ENCODE peak calls at places on chromosomes 12 and 14, in four cellular contexts. One of them, this sample, is unnamed. For H3K4me1, the result is how much of the 10 kb centered on the place peaks cover.

GRCh38 chr12:117227000-117227653 is 36.9 kb upstream of the FBXO21 start:
- DNase-seq in OCI-LY7: no peak
- DNase-seq in thyroid gland: no peak
- DNase-seq in CD8-positive, alpha-beta T cell: no peak
- DNase-seq in this sample: no peak

GRCh38 chr12:114625294-114625851 is 58.6 kb downstream of the TBX3 start:
- DNase-seq in OCI-LY7: peak
- DNase-seq in thyroid gland: peak
- DNase-seq in CD8-positive, alpha-beta T cell: peak
- DNase-seq in this sample: no peak

GRCh38 chr14:38089123-38089522 is 118.6 kb upstream of the SSTR1 start:
- DNase-seq in OCI-LY7: no peak
- DNase-seq in thyroid gland: no peak
- DNase-seq in CD8-positive, alpha-beta T cell: no peak
- DNase-seq in this sample: no peak

GRCh38 chr14:68894802-68895201 is 84.3 kb downstream of the ACTN1 start:
- DNase-seq in OCI-LY7: no peak
- DNase-seq in thyroid gland: no peak
- DNase-seq in CD8-positive, alpha-beta T cell: no peak
- DNase-seq in this sample: no peak

GRCh38 chr14:94171208-94171607 is 2.9 kb upstream of the PPP4R4 start:
- DNase-seq in OCI-LY7: no peak
- DNase-seq in thyroid gland: no peak
- DNase-seq in CD8-positive, alpha-beta T cell: no peak
- DNase-seq in this sample: no peak

GRCh38 chr14:53019391-53019790 is 68.5 kb upstream of the FERMT2 start:
- DNase-seq in OCI-LY7: no peak
- DNase-seq in thyroid gland: no peak
- DNase-seq in CD8-positive, alpha-beta T cell: no peak
- DNase-seq in this sample: no peak

GRCh38 chr14:51638071-51638944 is 13.4 kb upstream of the FRMD6 start:
- DNase-seq in OCI-LY7: no peak
- DNase-seq in thyroid gland: peak
- DNase-seq in CD8-positive, alpha-beta T cell: no peak
- DNase-seq in this sample: no peak

GRCh38 chr12:57008113-57008687 is 1.9 kb upstream of the ZBTB39 start:
- DNase-seq in OCI-LY7: peak
- DNase-seq in thyroid gland: no peak
- DNase-seq in CD8-positive, alpha-beta T cell: no peak
- DNase-seq in this sample: no peak

GRCh38 chr12:110282343-110282860 is 1.4 kb downstream of the ATP2A2 start:
- DNase-seq in OCI-LY7: peak
- DNase-seq in thyroid gland: no peak
- DNase-seq in CD8-positive, alpha-beta T cell: no peak
- DNase-seq in this sample: no peak

GRCh38 chr14:99676657-99677056 is 7.4 kb upstream of the CYP46A1 start:
- DNase-seq in OCI-LY7: no peak
- DNase-seq in thyroid gland: no peak
- DNase-seq in CD8-positive, alpha-beta T cell: no peak
- DNase-seq in this sample: no peak

GRCh38 chr14:94690486-94690885 is 78.3 kb downstream of the SERPINA3 start:
- DNase-seq in OCI-LY7: no peak
- DNase-seq in thyroid gland: no peak
- DNase-seq in CD8-positive, alpha-beta T cell: no peak
- DNase-seq in this sample: peak

GRCh38 chr12:17076335-17076734 is 470.4 kb upstream of the LMO3 start:
- DNase-seq in OCI-LY7: no peak
- DNase-seq in thyroid gland: no peak
- DNase-seq in CD8-positive, alpha-beta T cell: no peak
- DNase-seq in this sample: no peak

GRCh38 chr12:111842556-111843396 is 748 bp downstream of the MAPKAPK5 start:
- DNase-seq in OCI-LY7: no peak
- DNase-seq in thyroid gland: no peak
- DNase-seq in CD8-positive, alpha-beta T cell: peak
- DNase-seq in this sample: no peak

GRCh38 chr12:100974747-100975146 is 180.2 kb downstream of the ANO4 start:
- DNase-seq in OCI-LY7: no peak
- DNase-seq in thyroid gland: no peak
- DNase-seq in CD8-positive, alpha-beta T cell: no peak
- DNase-seq in this sample: no peak
- H3K4me1 ChIP-seq in OCI-LY7: under half
- H3K4me1 ChIP-seq in thyroid gland: under half
- H3K4me1 ChIP-seq in CD8-positive, alpha-beta T cell: under half
- H3K4me1 ChIP-seq in this sample: under half

GRCh38 chr14:74820288-74820687 is 55.7 kb downstream of the PROX2 start:
- DNase-seq in OCI-LY7: no peak
- DNase-seq in thyroid gland: no peak
- DNase-seq in CD8-positive, alpha-beta T cell: no peak
- DNase-seq in this sample: no peak

GRCh38 chr14:74825008-74825407 is 50.9 kb downstream of the PROX2 start:
- DNase-seq in OCI-LY7: peak
- DNase-seq in thyroid gland: no peak
- DNase-seq in CD8-positive, alpha-beta T cell: no peak
- DNase-seq in this sample: no peak

GRCh38 chr14:74826574-74826973 is 49.4 kb downstream of the PROX2 start:
- DNase-seq in OCI-LY7: no peak
- DNase-seq in thyroid gland: no peak
- DNase-seq in CD8-positive, alpha-beta T cell: no peak
- DNase-seq in this sample: no peak

GRCh38 chr14:74816124-74816523 is 53.0 kb downstream of the YLPM1 start:
- DNase-seq in OCI-LY7: no peak
- DNase-seq in thyroid gland: no peak
- DNase-seq in CD8-positive, alpha-beta T cell: no peak
- DNase-seq in this sample: no peak

GRCh38 chr14:74821267-74821915 is 54.6 kb downstream of the PROX2 start:
- DNase-seq in OCI-LY7: no peak
- DNase-seq in thyroid gland: no peak
- DNase-seq in CD8-positive, alpha-beta T cell: no peak
- DNase-seq in this sample: no peak
- H3K4me3 ChIP-seq in OCI-LY7: no peak
- H3K4me3 ChIP-seq in thyroid gland: no peak
- H3K4me3 ChIP-seq in CD8-positive, alpha-beta T cell: no peak
- H3K4me3 ChIP-seq in this sample: no peak

DNA sequence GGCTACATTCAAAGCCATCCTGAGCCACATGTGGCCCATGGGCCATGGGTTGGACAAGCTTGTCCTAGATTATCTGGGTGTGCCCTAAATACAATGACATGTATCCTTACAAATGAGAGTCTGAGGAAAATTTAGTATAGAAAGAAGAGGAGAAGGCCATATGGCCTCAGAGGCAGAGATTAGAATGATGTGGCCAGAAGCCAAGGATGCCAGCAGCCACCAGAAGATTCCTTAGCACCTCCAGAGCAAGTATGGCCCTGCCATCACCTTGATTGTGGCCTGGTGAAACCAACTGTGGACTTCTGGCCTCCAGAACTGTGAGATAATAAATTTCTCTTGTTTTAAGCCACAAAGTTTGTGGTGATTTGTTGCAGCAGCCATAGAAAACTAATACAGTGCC is 436.9 kb downstream of the RGS6 start:
- DNase-seq in OCI-LY7: no peak
- DNase-seq in thyroid gland: no peak
- DNase-seq in CD8-positive, alpha-beta T cell: no peak
- DNase-seq in this sample: no peak
- H3K4me1 ChIP-seq in OCI-LY7: under half
- H3K4me1 ChIP-seq in thyroid gland: under half
- H3K4me1 ChIP-seq in CD8-positive, alpha-beta T cell: under half
- H3K4me1 ChIP-seq in this sample: under half

GRCh38 chr14:104766256-104766862 is 13.4 kb downstream of the SIVA1 start:
- DNase-seq in OCI-LY7: no peak
- DNase-seq in thyroid gland: no peak
- DNase-seq in CD8-positive, alpha-beta T cell: no peak
- DNase-seq in this sample: no peak
- H3K4me3 ChIP-seq in OCI-LY7: no peak
- H3K4me3 ChIP-seq in thyroid gland: no peak
- H3K4me3 ChIP-seq in CD8-positive, alpha-beta T cell: no peak
- H3K4me3 ChIP-seq in this sample: no peak

GRCh38 chr12:121128908-121129704 is 3.6 kb upstream of the P2RX7 start:
- DNase-seq in OCI-LY7: peak
- DNase-seq in thyroid gland: peak
- DNase-seq in CD8-positive, alpha-beta T cell: peak
- DNase-seq in this sample: peak
- H3K4me1 ChIP-seq in OCI-LY7: under half
- H3K4me1 ChIP-seq in thyroid gland: under half
- H3K4me1 ChIP-seq in CD8-positive, alpha-beta T cell: half or more
- H3K4me1 ChIP-seq in this sample: under half

GRCh38 chr12:73413051-73413450 is 1124.6 kb upstream of the ATXN7L3B start:
- DNase-seq in OCI-LY7: no peak
- DNase-seq in thyroid gland: no peak
- DNase-seq in CD8-positive, alpha-beta T cell: no peak
- DNase-seq in this sample: no peak

GRCh38 chr12:73418541-73418940 is 1119.1 kb upstream of the ATXN7L3B start:
- DNase-seq in OCI-LY7: no peak
- DNase-seq in thyroid gland: no peak
- DNase-seq in CD8-positive, alpha-beta T cell: no peak
- DNase-seq in this sample: no peak

DNA sequence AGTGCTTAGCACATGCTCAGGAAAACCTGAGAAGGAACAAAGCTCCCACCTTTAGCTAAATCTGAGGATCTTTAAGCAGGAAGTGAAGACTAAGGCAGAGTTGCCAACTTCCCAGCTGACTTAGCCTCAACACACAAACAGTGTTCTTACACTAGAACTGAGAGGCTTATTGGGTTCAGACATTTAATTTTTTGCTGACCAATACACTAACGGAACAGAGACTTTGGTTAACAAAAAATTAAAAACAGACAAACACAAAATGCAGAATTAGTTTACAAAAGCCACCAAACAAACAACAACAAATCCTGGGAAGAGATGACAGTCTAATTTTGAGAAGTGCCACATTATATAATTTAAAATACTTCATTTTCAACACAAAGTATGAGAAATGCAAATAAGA is 1123.7 kb upstream of the ATXN7L3B start:
- DNase-seq in OCI-LY7: no peak
- DNase-seq in thyroid gland: no peak
- DNase-seq in CD8-positive, alpha-beta T cell: no peak
- DNase-seq in this sample: no peak
- H3K4me3 ChIP-seq in OCI-LY7: no peak
- H3K4me3 ChIP-seq in thyroid gland: no peak
- H3K4me3 ChIP-seq in CD8-positive, alpha-beta T cell: no peak
- H3K4me3 ChIP-seq in this sample: no peak

GRCh38 chr14:61387076-61387475 is 65.7 kb downstream of the PRKCH start:
- DNase-seq in OCI-LY7: no peak
- DNase-seq in thyroid gland: no peak
- DNase-seq in CD8-positive, alpha-beta T cell: no peak
- DNase-seq in this sample: no peak
- H3K4me1 ChIP-seq in OCI-LY7: under half
- H3K4me1 ChIP-seq in thyroid gland: under half
- H3K4me1 ChIP-seq in CD8-positive, alpha-beta T cell: half or more
- H3K4me1 ChIP-seq in this sample: under half

GRCh38 chr14:100727565-100728240 is 1.0 kb downstream of the DLK1 start:
- DNase-seq in OCI-LY7: no peak
- DNase-seq in thyroid gland: no peak
- DNase-seq in CD8-positive, alpha-beta T cell: no peak
- DNase-seq in this sample: no peak
- H3K4me3 ChIP-seq in OCI-LY7: no peak
- H3K4me3 ChIP-seq in thyroid gland: no peak
- H3K4me3 ChIP-seq in CD8-positive, alpha-beta T cell: no peak
- H3K4me3 ChIP-seq in this sample: no peak

GRCh38 chr14:23566782-23567185 is 807 bp downstream of the AP1G2 start:
- DNase-seq in OCI-LY7: no peak
- DNase-seq in thyroid gland: peak
- DNase-seq in CD8-positive, alpha-beta T cell: no peak
- DNase-seq in this sample: no peak

GRCh38 chr14:23569443-23570151 is 2.0 kb upstream of the AP1G2 start:
- DNase-seq in OCI-LY7: no peak
- DNase-seq in thyroid gland: no peak
- DNase-seq in CD8-positive, alpha-beta T cell: no peak
- DNase-seq in this sample: peak

GRCh38 chr14:23567186-23568020 is at the start of gene AP1G2:
- DNase-seq in OCI-LY7: peak
- DNase-seq in thyroid gland: peak
- DNase-seq in CD8-positive, alpha-beta T cell: peak
- DNase-seq in this sample: peak

GRCh38 chr14:23568600-23569310 is 1.2 kb upstream of the AP1G2 start:
- DNase-seq in OCI-LY7: peak
- DNase-seq in thyroid gland: no peak
- DNase-seq in CD8-positive, alpha-beta T cell: no peak
- DNase-seq in this sample: peak

DNA sequence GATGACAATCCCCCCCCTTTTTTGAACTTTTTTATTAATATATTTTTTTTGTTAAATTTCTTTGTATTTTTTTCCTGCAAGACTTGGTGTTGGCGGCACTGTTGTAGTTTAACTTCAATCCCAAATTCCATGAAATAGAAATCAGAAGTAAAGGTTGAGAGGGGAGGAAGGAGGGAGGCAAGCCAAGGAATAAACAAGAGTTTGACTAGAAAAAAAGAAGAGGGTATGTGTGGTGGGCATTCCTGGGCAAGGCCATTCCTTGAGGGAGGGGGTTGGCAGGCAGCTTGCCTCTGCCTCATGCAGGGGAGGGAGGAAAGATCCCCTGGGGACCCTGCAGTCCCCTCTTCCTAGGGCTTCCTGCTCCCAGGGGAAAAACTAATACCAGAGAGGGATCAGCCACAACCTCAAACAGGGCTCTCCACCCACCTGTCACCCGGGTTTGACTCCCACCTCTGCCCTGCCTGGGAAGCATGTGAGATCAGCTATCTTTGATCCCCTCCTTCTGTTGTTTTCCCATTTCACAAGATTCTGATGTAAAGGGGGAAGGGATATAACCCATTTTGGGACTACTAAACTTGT is 519 bp upstream of the AP1G2 start:
- DNase-seq in OCI-LY7: no peak
- DNase-seq in thyroid gland: no peak
- DNase-seq in CD8-positive, alpha-beta T cell: no peak
- DNase-seq in this sample: peak
- H3K4me1 ChIP-seq in OCI-LY7: under half
- H3K4me1 ChIP-seq in thyroid gland: under half
- H3K4me1 ChIP-seq in CD8-positive, alpha-beta T cell: under half
- H3K4me1 ChIP-seq in this sample: under half